ENCODE peak calls at places on chromosomes 11 and 22, in seven cellular contexts. One of them, this sample, is unnamed.

GRCh38 chr22:25551396-25551795 is 13.1 kb upstream of the GRK3 start:
- DNase-seq in H9: no peak
- DNase-seq in IMR-90: no peak
- DNase-seq in mesendoderm: no peak
- DNase-seq in neuronal stem cell: no peak
- DNase-seq in trophoblast cell: no peak
- DNase-seq in H1: no peak
- DNase-seq in this sample: no peak

GRCh38 chr11:61999141-61999975 is 31.9 kb upstream of the FTH1 start:
- DNase-seq in H9: no peak
- DNase-seq in IMR-90: no peak
- DNase-seq in mesendoderm: no peak
- DNase-seq in neuronal stem cell: no peak
- DNase-seq in trophoblast cell: no peak
- DNase-seq in H1: no peak
- DNase-seq in this sample: peak; percentile 27

GRCh38 chr11:76076749-76077148 is 129.6 kb downstream of the WNT11 start:
- DNase-seq in H9: no peak
- DNase-seq in IMR-90: no peak
- DNase-seq in mesendoderm: no peak
- DNase-seq in neuronal stem cell: no peak
- DNase-seq in trophoblast cell: no peak
- DNase-seq in H1: no peak
- DNase-seq in this sample: no peak

GRCh38 chr11:3723014-3723708 is 52.0 kb upstream of the CHRNA10 start:
- DNase-seq in H9: no peak
- DNase-seq in IMR-90: peak; percentile 99
- DNase-seq in mesendoderm: no peak
- DNase-seq in neuronal stem cell: no peak
- DNase-seq in trophoblast cell: peak; percentile 39
- DNase-seq in H1: no peak
- DNase-seq in this sample: peak; percentile 94

GRCh38 chr22:27881404-27881803 is 37.7 kb downstream of the PITPNB start:
- DNase-seq in H9: no peak
- DNase-seq in IMR-90: peak; percentile 62
- DNase-seq in mesendoderm: no peak
- DNase-seq in neuronal stem cell: no peak
- DNase-seq in trophoblast cell: no peak
- DNase-seq in H1: no peak
- DNase-seq in this sample: peak; percentile 54

GRCh38 chr22:31144223-31144622 is 3.9 kb upstream of the PLA2G3 start:
- DNase-seq in H9: no peak
- DNase-seq in IMR-90: peak; percentile 50
- DNase-seq in mesendoderm: no peak
- DNase-seq in neuronal stem cell: no peak
- DNase-seq in trophoblast cell: peak; percentile 81
- DNase-seq in H1: no peak
- DNase-seq in this sample: peak; percentile 33

GRCh38 chr11:65639623-65640482 is 2.0 kb downstream of the SIPA1 start:
- DNase-seq in H9: no peak
- DNase-seq in IMR-90: no peak
- DNase-seq in mesendoderm: no peak
- DNase-seq in neuronal stem cell: no peak
- DNase-seq in trophoblast cell: no peak
- DNase-seq in H1: no peak
- DNase-seq in this sample: no peak

GRCh38 chr11:19864141-19865120 is 151.8 kb downstream of the NAV2 start:
- DNase-seq in H9: no peak
- DNase-seq in IMR-90: no peak
- DNase-seq in mesendoderm: peak; percentile 69
- DNase-seq in neuronal stem cell: no peak
- DNase-seq in trophoblast cell: peak; percentile 97
- DNase-seq in H1: no peak
- DNase-seq in this sample: no peak

GRCh38 chr11:73389902-73390301 is 13.7 kb downstream of the RELT start:
- DNase-seq in H9: no peak
- DNase-seq in IMR-90: no peak
- DNase-seq in mesendoderm: no peak
- DNase-seq in neuronal stem cell: no peak
- DNase-seq in trophoblast cell: no peak
- DNase-seq in H1: no peak
- DNase-seq in this sample: no peak

GRCh38 chr22:36540867-36541642 is 12.1 kb upstream of the EIF3D start:
- DNase-seq in H9: no peak
- DNase-seq in IMR-90: no peak
- DNase-seq in mesendoderm: peak; percentile 76
- DNase-seq in neuronal stem cell: no peak
- DNase-seq in trophoblast cell: peak; percentile 82
- DNase-seq in H1: no peak
- DNase-seq in this sample: no peak

GRCh38 chr22:37165066-37165465 is 15.3 kb upstream of the IL2RB start:
- DNase-seq in H9: no peak
- DNase-seq in IMR-90: no peak
- DNase-seq in mesendoderm: no peak
- DNase-seq in neuronal stem cell: no peak
- DNase-seq in trophoblast cell: peak; percentile 38
- DNase-seq in H1: no peak
- DNase-seq in this sample: no peak

GRCh38 chr22:28907311-28908008 is 24.1 kb downstream of the ZNRF3 start:
- DNase-seq in H9: no peak
- DNase-seq in IMR-90: peak; percentile 16
- DNase-seq in mesendoderm: no peak
- DNase-seq in neuronal stem cell: no peak
- DNase-seq in trophoblast cell: no peak
- DNase-seq in H1: no peak
- DNase-seq in this sample: no peak

GRCh38 chr11:123478352-123478986 is 48.4 kb downstream of the GRAMD1B start:
- DNase-seq in H9: peak; percentile 79
- DNase-seq in IMR-90: peak; percentile 85
- DNase-seq in mesendoderm: peak; percentile 93
- DNase-seq in neuronal stem cell: peak; percentile 73
- DNase-seq in trophoblast cell: peak; percentile 85
- DNase-seq in H1: peak; percentile 62
- DNase-seq in this sample: peak; percentile 83

GRCh38 chr11:85811624-85812023 is 683 bp upstream of the SYTL2 start:
- DNase-seq in H9: no peak
- DNase-seq in IMR-90: no peak
- DNase-seq in mesendoderm: no peak
- DNase-seq in neuronal stem cell: no peak
- DNase-seq in trophoblast cell: no peak
- DNase-seq in H1: no peak
- DNase-seq in this sample: no peak

GRCh38 chr11:9990221-9990973 is 303.6 kb downstream of the SBF2 start:
- DNase-seq in H9: no peak
- DNase-seq in IMR-90: peak; percentile 37
- DNase-seq in mesendoderm: peak; percentile 59
- DNase-seq in neuronal stem cell: no peak
- DNase-seq in trophoblast cell: peak; percentile 3
- DNase-seq in H1: no peak
- DNase-seq in this sample: peak; percentile 33

GRCh38 chr22:39306456-39307361 is 12.7 kb downstream of the RPL3 start:
- DNase-seq in H9: peak; percentile 74
- DNase-seq in IMR-90: no peak
- DNase-seq in mesendoderm: peak; percentile 67
- DNase-seq in neuronal stem cell: no peak
- DNase-seq in trophoblast cell: peak; percentile 81
- DNase-seq in H1: no peak
- DNase-seq in this sample: peak; percentile 53

GRCh38 chr22:30572210-30572609 is 2.3 kb downstream of the GAL3ST1 start:
- DNase-seq in H9: no peak
- DNase-seq in IMR-90: no peak
- DNase-seq in mesendoderm: no peak
- DNase-seq in neuronal stem cell: no peak
- DNase-seq in trophoblast cell: peak; percentile 84
- DNase-seq in H1: no peak
- DNase-seq in this sample: no peak

GRCh38 chr11:122661182-122661945 is 5.8 kb downstream of the UBASH3B start:
- DNase-seq in H9: no peak
- DNase-seq in IMR-90: peak; percentile 83
- DNase-seq in mesendoderm: peak; percentile 62
- DNase-seq in neuronal stem cell: peak; percentile 23
- DNase-seq in trophoblast cell: peak; percentile 95
- DNase-seq in H1: no peak
- DNase-seq in this sample: peak; percentile 63

GRCh38 chr11:93958991-93959390 is 62.2 kb upstream of the HEPHL1 start:
- DNase-seq in H9: no peak
- DNase-seq in IMR-90: no peak
- DNase-seq in mesendoderm: no peak
- DNase-seq in neuronal stem cell: no peak
- DNase-seq in trophoblast cell: no peak
- DNase-seq in H1: no peak
- DNase-seq in this sample: no peak

GRCh38 chr11:119361056-119361787 is 14.7 kb upstream of the MFRP start:
- DNase-seq in H9: peak; percentile 82
- DNase-seq in IMR-90: peak; percentile 87
- DNase-seq in mesendoderm: peak; percentile 95
- DNase-seq in neuronal stem cell: peak; percentile 62
- DNase-seq in trophoblast cell: peak; percentile 98
- DNase-seq in H1: no peak
- DNase-seq in this sample: peak; percentile 87

GRCh38 chr22:26586556-26587325 is 3.2 kb downstream of the TPST2 start:
- DNase-seq in H9: no peak
- DNase-seq in IMR-90: no peak
- DNase-seq in mesendoderm: no peak
- DNase-seq in neuronal stem cell: no peak
- DNase-seq in trophoblast cell: no peak
- DNase-seq in H1: no peak
- DNase-seq in this sample: no peak

GRCh38 chr11:72301486-72301885 is 57.5 kb upstream of the PHOX2A start:
- DNase-seq in H9: no peak
- DNase-seq in IMR-90: no peak
- DNase-seq in mesendoderm: no peak
- DNase-seq in neuronal stem cell: no peak
- DNase-seq in trophoblast cell: no peak
- DNase-seq in H1: no peak
- DNase-seq in this sample: no peak
- H3K4ac ChIP-seq in H9: no peak overlapping the region
- H3K4ac ChIP-seq in IMR-90: no peak overlapping the region
- H3K4ac ChIP-seq in mesendoderm: no peak overlapping the region
- H3K4ac ChIP-seq in neuronal stem cell: no peak overlapping the region
- H3K4ac ChIP-seq in trophoblast cell: no peak overlapping the region
- H3K4ac ChIP-seq in H1: no peak overlapping the region
- H3K4ac ChIP-seq in this sample: no peak overlapping the region

GRCh38 chr22:17512960-17513359 is 50.3 kb upstream of the SLC25A18 start:
- DNase-seq in H9: no peak
- DNase-seq in IMR-90: no peak
- DNase-seq in mesendoderm: no peak
- DNase-seq in neuronal stem cell: no peak
- DNase-seq in trophoblast cell: no peak
- DNase-seq in H1: no peak
- DNase-seq in this sample: no peak

GRCh38 chr22:17518379-17518778 is 44.9 kb upstream of the SLC25A18 start:
- DNase-seq in H9: no peak
- DNase-seq in IMR-90: no peak
- DNase-seq in mesendoderm: no peak
- DNase-seq in neuronal stem cell: no peak
- DNase-seq in trophoblast cell: no peak
- DNase-seq in H1: no peak
- DNase-seq in this sample: no peak

GRCh38 chr22:17508110-17508509 is 55.2 kb upstream of the SLC25A18 start:
- DNase-seq in H9: no peak
- DNase-seq in IMR-90: no peak
- DNase-seq in mesendoderm: no peak
- DNase-seq in neuronal stem cell: no peak
- DNase-seq in trophoblast cell: no peak
- DNase-seq in H1: no peak
- DNase-seq in this sample: no peak

GRCh38 chr22:17514092-17514491 is 49.2 kb upstream of the SLC25A18 start:
- DNase-seq in H9: no peak
- DNase-seq in IMR-90: no peak
- DNase-seq in mesendoderm: no peak
- DNase-seq in neuronal stem cell: no peak
- DNase-seq in trophoblast cell: no peak
- DNase-seq in H1: no peak
- DNase-seq in this sample: no peak

DNA sequence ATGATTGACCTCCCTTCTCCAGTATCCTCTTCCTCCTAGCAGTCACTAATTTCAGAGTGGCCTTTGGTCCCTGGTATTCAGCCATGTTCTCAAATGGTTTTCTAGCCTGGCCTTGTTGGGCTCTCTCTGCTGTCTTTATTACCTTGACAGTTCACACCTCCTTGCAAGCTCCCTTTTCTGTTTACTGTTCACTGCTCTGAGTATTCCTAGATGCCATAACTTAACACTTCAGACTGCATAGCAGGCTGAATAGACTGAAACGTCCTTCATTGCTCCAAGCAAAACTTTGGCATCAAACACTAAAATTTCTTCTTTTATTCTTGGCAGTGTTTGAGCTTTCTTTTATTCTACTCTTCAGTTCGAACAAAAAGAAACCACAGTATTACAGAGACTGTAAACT is 49.7 kb upstream of the SLC25A18 start:
- DNase-seq in H9: no peak
- DNase-seq in IMR-90: no peak
- DNase-seq in mesendoderm: no peak
- DNase-seq in neuronal stem cell: no peak
- DNase-seq in trophoblast cell: no peak
- DNase-seq in H1: no peak
- DNase-seq in this sample: no peak
- H2AK5ac ChIP-seq in H9: no peak overlapping the region
- H2AK5ac ChIP-seq in IMR-90: no peak overlapping the region
- H2AK5ac ChIP-seq in mesendoderm: no peak overlapping the region
- H2AK5ac ChIP-seq in neuronal stem cell: no peak overlapping the region
- H2AK5ac ChIP-seq in trophoblast cell: no peak overlapping the region
- H2AK5ac ChIP-seq in H1: no peak overlapping the region
- H2AK5ac ChIP-seq in this sample: no peak overlapping the region

DNA sequence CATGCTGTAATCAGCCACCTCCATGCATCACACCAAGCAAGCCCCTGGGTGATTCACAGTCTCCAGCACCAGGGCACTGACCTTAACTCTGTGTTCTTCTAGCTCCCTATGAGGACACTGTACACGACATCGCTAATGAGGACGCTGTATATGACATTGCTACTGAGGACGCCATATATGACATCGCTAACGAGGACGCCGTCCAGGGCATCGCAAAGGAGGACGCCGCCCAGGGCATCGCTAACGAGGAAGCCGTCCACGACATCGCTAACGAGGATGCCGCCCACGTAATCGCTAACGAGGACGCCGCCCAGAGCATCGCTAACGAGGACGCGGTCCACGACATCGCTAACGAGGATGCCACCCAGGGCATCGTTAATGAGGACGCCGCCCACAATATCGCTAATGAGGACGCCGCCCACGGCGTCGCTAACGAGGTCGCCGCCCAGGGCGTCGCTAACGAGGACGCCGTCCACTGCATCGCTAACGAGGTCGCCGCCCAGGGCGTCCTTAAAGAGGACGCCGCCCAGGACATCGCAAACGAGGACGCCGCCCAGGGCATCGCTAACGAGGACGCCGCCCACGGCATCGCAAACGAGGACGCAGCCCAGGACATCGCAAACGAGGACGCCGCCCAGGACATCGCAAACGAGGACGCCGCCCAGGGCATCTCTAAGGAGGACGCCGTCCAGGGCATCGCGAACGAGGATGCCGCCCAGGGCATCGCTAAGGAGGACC is 34.5 kb upstream of the DGCR6L start:
- DNase-seq in H9: peak; percentile 15
- DNase-seq in IMR-90: no peak
- DNase-seq in mesendoderm: no peak
- DNase-seq in neuronal stem cell: no peak
- DNase-seq in trophoblast cell: no peak
- DNase-seq in H1: no peak
- DNase-seq in this sample: no peak
- H3K4ac ChIP-seq in H9: no peak overlapping the region
- H3K4ac ChIP-seq in IMR-90: no peak overlapping the region
- H3K4ac ChIP-seq in mesendoderm: no peak overlapping the region
- H3K4ac ChIP-seq in neuronal stem cell: no peak overlapping the region
- H3K4ac ChIP-seq in trophoblast cell: no peak overlapping the region
- H3K4ac ChIP-seq in H1: no peak overlapping the region
- H3K4ac ChIP-seq in this sample: no peak overlapping the region

GRCh38 chr11:112457532-112457931 is 196.9 kb upstream of the PLET1 start:
- DNase-seq in H9: no peak
- DNase-seq in IMR-90: no peak
- DNase-seq in mesendoderm: no peak
- DNase-seq in neuronal stem cell: no peak
- DNase-seq in trophoblast cell: no peak
- DNase-seq in H1: no peak
- DNase-seq in this sample: no peak
- H2AK5ac ChIP-seq in H9: no peak overlapping the region
- H2AK5ac ChIP-seq in IMR-90: no peak overlapping the region
- H2AK5ac ChIP-seq in mesendoderm: no peak overlapping the region
- H2AK5ac ChIP-seq in neuronal stem cell: no peak overlapping the region
- H2AK5ac ChIP-seq in trophoblast cell: no peak overlapping the region
- H2AK5ac ChIP-seq in H1: no peak overlapping the region
- H2AK5ac ChIP-seq in this sample: no peak overlapping the region